ENCODE peak calls at places on chromosomes 4 and X, in five cellular contexts. One of them, this sample, is unnamed.

GRCh38 chr4:166458756-166459155 is 585.7 kb downstream of the TLL1 start:
- DNase-seq in body of pancreas: no peak
- DNase-seq in transverse colon: no peak
- DNase-seq in ovary: no peak
- DNase-seq in gastrocnemius medialis: no peak
- DNase-seq in this sample: no peak

GRCh38 chrX:70960728-70961127 is 29.8 kb upstream of the SLC7A3 start:
- DNase-seq in body of pancreas: no peak
- DNase-seq in transverse colon: no peak
- DNase-seq in ovary: no peak
- DNase-seq in gastrocnemius medialis: no peak
- DNase-seq in this sample: no peak

GRCh38 chr4:118086334-118086733 is 52.0 kb downstream of the NDST3 start:
- DNase-seq in body of pancreas: no peak
- DNase-seq in transverse colon: no peak
- DNase-seq in ovary: no peak
- DNase-seq in gastrocnemius medialis: no peak
- DNase-seq in this sample: no peak

GRCh38 chr4:77797239-77797638 is 21.9 kb downstream of the CNOT6L start:
- DNase-seq in body of pancreas: no peak
- DNase-seq in transverse colon: no peak
- DNase-seq in ovary: no peak
- DNase-seq in gastrocnemius medialis: no peak
- DNase-seq in this sample: no peak

GRCh38 chr4:185520119-185520518 is 15.2 kb downstream of the PDLIM3 start:
- DNase-seq in body of pancreas: no peak
- DNase-seq in transverse colon: no peak
- DNase-seq in ovary: no peak
- DNase-seq in gastrocnemius medialis: no peak
- DNase-seq in this sample: no peak

GRCh38 chr4:185229021-185229818 is 19.8 kb downstream of the SNX25 start:
- DNase-seq in body of pancreas: peak
- DNase-seq in transverse colon: no peak
- DNase-seq in ovary: no peak
- DNase-seq in gastrocnemius medialis: no peak
- DNase-seq in this sample: no peak

GRCh38 chr4:56227301-56227835 is 159.9 kb downstream of the AASDH start:
- DNase-seq in body of pancreas: no peak
- DNase-seq in transverse colon: no peak
- DNase-seq in ovary: no peak
- DNase-seq in gastrocnemius medialis: no peak
- DNase-seq in this sample: no peak

GRCh38 chr4:81255524-81255923 is 40.5 kb upstream of the PRKG2 start:
- DNase-seq in body of pancreas: no peak
- DNase-seq in transverse colon: no peak
- DNase-seq in ovary: no peak
- DNase-seq in gastrocnemius medialis: no peak
- DNase-seq in this sample: no peak

GRCh38 chr4:76605099-76605563 is 170.1 kb downstream of the SHROOM3 start:
- DNase-seq in body of pancreas: no peak
- DNase-seq in transverse colon: no peak
- DNase-seq in ovary: no peak
- DNase-seq in gastrocnemius medialis: no peak
- DNase-seq in this sample: peak

GRCh38 chr4:60605651-60606354 is 594.3 kb upstream of the ADGRL3 start:
- DNase-seq in body of pancreas: no peak
- DNase-seq in transverse colon: no peak
- DNase-seq in ovary: no peak
- DNase-seq in gastrocnemius medialis: no peak
- DNase-seq in this sample: no peak

GRCh38 chrX:24231780-24232179 is 82.1 kb downstream of the SUPT20HL2 start:
- DNase-seq in body of pancreas: no peak
- DNase-seq in transverse colon: no peak
- DNase-seq in ovary: no peak
- DNase-seq in gastrocnemius medialis: no peak
- DNase-seq in this sample: no peak

GRCh38 chr4:82739292-82740190 is 59.1 kb downstream of the SCD5 start:
- DNase-seq in body of pancreas: peak
- DNase-seq in transverse colon: peak
- DNase-seq in ovary: peak
- DNase-seq in gastrocnemius medialis: peak
- DNase-seq in this sample: peak

GRCh38 chr4:183763990-183764754 is 105.1 kb downstream of the TRAPPC11 start:
- DNase-seq in body of pancreas: no peak
- DNase-seq in transverse colon: no peak
- DNase-seq in ovary: no peak
- DNase-seq in gastrocnemius medialis: no peak
- DNase-seq in this sample: peak

GRCh38 chrX:53048169-53049126 is at the start of gene GPR173:
- DNase-seq in body of pancreas: peak
- DNase-seq in transverse colon: peak
- DNase-seq in ovary: peak
- DNase-seq in gastrocnemius medialis: no peak
- DNase-seq in this sample: peak

GRCh38 chr4:133775881-133776280 is 425.7 kb downstream of the PABPC4L start:
- DNase-seq in body of pancreas: no peak
- DNase-seq in transverse colon: no peak
- DNase-seq in ovary: no peak
- DNase-seq in gastrocnemius medialis: no peak
- DNase-seq in this sample: no peak

GRCh38 chr4:117770269-117771087 is 263.8 kb upstream of the NDST3 start:
- DNase-seq in body of pancreas: no peak
- DNase-seq in transverse colon: no peak
- DNase-seq in ovary: no peak
- DNase-seq in gastrocnemius medialis: no peak
- DNase-seq in this sample: no peak

GRCh38 chrX:135477576-135477975 is 42.9 kb upstream of the INTS6L start:
- DNase-seq in body of pancreas: peak
- DNase-seq in transverse colon: peak
- DNase-seq in ovary: peak
- DNase-seq in gastrocnemius medialis: no peak
- DNase-seq in this sample: peak

DNA sequence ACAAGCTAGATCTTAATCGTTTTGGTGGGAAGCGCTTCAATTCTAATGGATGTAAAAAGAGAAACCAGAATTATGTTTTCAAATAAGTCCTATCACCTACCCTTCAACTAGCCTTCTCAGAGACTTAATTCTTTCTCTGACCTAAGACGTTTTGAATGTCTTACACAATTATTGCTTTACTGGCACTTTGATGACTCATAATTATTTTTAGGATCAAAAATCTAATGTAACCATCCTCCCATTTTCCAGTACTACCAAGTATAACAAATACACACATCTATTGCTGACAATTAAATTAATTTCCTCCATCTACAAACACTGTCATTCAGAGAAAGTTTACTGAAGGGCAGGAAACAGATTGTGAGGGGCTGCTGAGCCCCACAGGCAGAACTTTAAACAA is 108.6 kb downstream of the PPP3CA start:
- DNase-seq in body of pancreas: no peak
- DNase-seq in transverse colon: no peak
- DNase-seq in ovary: no peak
- DNase-seq in gastrocnemius medialis: no peak
- DNase-seq in this sample: no peak
- H3K27ac ChIP-seq in body of pancreas: no peak
- H3K27ac ChIP-seq in transverse colon: no peak
- H3K27ac ChIP-seq in ovary: no peak
- H3K27ac ChIP-seq in gastrocnemius medialis: no peak
- H3K27ac ChIP-seq in this sample: no peak

DNA sequence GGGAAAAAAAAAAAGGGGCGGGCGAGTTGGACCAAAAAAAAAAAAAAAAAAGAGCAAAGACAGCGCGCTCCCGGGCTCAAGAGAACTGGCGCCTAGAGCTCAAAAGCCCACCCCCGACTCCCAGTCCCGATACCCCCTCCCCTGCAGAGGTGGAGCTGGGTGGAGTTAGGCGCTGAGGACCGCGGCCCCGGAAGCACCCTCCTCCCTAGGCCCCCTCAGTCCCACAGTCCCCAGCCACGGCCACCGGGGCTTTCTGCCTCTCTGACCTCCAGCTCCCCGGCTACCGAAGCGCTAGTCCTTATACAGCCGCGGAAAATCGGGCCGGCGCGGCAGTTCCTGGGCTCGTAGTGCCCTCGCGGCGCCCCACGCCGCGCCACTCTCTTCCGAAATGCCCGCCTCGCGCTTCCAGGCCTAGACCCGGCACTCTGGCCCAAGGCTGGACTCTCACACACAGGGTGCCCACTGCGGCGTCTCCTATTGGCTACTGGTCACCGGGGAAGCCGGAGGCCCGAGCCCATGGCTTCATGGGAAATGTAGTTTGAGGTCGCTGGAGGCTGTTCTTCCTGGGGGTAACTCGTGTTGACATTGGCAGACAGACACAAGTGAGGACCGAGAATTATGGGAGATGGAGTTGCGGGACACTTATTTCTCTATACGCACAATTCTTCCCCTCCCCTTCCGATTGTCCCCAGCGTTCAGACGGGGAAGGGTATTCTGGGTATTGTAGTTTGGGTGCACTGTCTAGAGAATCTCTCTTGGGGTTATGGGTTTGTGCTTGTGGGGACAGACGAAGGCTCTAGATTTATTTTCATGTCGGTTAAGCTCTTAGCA is at the start of gene ENOX2:
- DNase-seq in body of pancreas: peak
- DNase-seq in transverse colon: peak
- DNase-seq in ovary: peak
- DNase-seq in gastrocnemius medialis: peak
- DNase-seq in this sample: peak
- TF ChIP-seq POLR2A in body of pancreas: peak
- TF ChIP-seq POLR2A in transverse colon: peak
- TF ChIP-seq POLR2A in ovary: peak
- TF ChIP-seq POLR2A in gastrocnemius medialis: peak
- TF ChIP-seq POLR2A in this sample: peak

GRCh38 chr4:41142946-41143720 is 71.2 kb downstream of the APBB2 start:
- DNase-seq in body of pancreas: peak
- DNase-seq in transverse colon: peak
- DNase-seq in ovary: peak
- DNase-seq in gastrocnemius medialis: peak
- DNase-seq in this sample: peak

GRCh38 chr4:41142356-41142755 is 72.0 kb downstream of the APBB2 start:
- DNase-seq in body of pancreas: no peak
- DNase-seq in transverse colon: no peak
- DNase-seq in ovary: peak
- DNase-seq in gastrocnemius medialis: peak
- DNase-seq in this sample: peak

GRCh38 chr4:41145571-41146078 is 68.7 kb downstream of the APBB2 start:
- DNase-seq in body of pancreas: no peak
- DNase-seq in transverse colon: no peak
- DNase-seq in ovary: no peak
- DNase-seq in gastrocnemius medialis: no peak
- DNase-seq in this sample: no peak

GRCh38 chr4:41144812-41145211 is 69.5 kb downstream of the APBB2 start:
- DNase-seq in body of pancreas: no peak
- DNase-seq in transverse colon: no peak
- DNase-seq in ovary: no peak
- DNase-seq in gastrocnemius medialis: no peak
- DNase-seq in this sample: no peak

DNA sequence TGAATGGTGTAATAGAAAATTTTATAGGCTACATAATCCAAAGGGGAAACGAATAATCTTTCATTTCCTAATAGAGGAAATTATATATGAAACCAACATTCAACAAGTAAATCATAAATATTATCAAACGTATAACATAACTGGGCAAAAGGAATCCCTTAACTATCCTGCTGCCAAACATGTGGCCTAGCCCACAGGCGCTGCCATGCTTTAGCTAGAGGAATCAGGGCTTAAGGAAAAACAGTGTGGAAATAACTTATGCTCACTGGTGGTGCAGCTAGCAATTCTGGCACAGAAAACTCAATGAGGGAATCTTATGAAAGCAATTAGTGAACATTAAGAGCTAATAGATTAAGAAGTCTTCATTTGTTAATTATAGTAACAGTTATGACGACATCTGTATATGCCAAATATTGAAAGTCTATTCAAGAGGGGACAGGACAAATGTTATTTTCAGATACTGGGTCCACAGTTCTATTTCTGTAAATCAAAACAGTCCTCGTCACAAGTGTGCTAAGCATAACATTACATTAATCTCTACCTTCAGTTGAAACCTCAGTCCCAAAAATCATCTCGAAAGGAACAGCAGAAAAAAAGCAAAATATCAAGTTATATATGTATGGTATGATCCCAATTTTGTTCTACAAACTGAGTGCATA is 70.5 kb downstream of the APBB2 start:
- DNase-seq in body of pancreas: no peak
- DNase-seq in transverse colon: no peak
- DNase-seq in ovary: no peak
- DNase-seq in gastrocnemius medialis: no peak
- DNase-seq in this sample: no peak
- H3K4me3 ChIP-seq in body of pancreas: no peak
- H3K4me3 ChIP-seq in transverse colon: no peak
- H3K4me3 ChIP-seq in ovary: peak
- H3K4me3 ChIP-seq in gastrocnemius medialis: peak
- H3K4me3 ChIP-seq in this sample: no peak

GRCh38 chr4:110160616-110161015 is 37.8 kb downstream of the ELOVL6 start:
- DNase-seq in body of pancreas: no peak
- DNase-seq in transverse colon: no peak
- DNase-seq in ovary: no peak
- DNase-seq in gastrocnemius medialis: no peak
- DNase-seq in this sample: no peak

GRCh38 chr4:110165382-110166285 is 32.8 kb downstream of the ELOVL6 start:
- DNase-seq in body of pancreas: peak
- DNase-seq in transverse colon: peak
- DNase-seq in ovary: no peak
- DNase-seq in gastrocnemius medialis: no peak
- DNase-seq in this sample: no peak

GRCh38 chr4:110164251-110164650 is 34.2 kb downstream of the ELOVL6 start:
- DNase-seq in body of pancreas: no peak
- DNase-seq in transverse colon: no peak
- DNase-seq in ovary: no peak
- DNase-seq in gastrocnemius medialis: no peak
- DNase-seq in this sample: no peak

GRCh38 chr4:110164856-110165255 is 33.6 kb downstream of the ELOVL6 start:
- DNase-seq in body of pancreas: no peak
- DNase-seq in transverse colon: no peak
- DNase-seq in ovary: no peak
- DNase-seq in gastrocnemius medialis: no peak
- DNase-seq in this sample: no peak

DNA sequence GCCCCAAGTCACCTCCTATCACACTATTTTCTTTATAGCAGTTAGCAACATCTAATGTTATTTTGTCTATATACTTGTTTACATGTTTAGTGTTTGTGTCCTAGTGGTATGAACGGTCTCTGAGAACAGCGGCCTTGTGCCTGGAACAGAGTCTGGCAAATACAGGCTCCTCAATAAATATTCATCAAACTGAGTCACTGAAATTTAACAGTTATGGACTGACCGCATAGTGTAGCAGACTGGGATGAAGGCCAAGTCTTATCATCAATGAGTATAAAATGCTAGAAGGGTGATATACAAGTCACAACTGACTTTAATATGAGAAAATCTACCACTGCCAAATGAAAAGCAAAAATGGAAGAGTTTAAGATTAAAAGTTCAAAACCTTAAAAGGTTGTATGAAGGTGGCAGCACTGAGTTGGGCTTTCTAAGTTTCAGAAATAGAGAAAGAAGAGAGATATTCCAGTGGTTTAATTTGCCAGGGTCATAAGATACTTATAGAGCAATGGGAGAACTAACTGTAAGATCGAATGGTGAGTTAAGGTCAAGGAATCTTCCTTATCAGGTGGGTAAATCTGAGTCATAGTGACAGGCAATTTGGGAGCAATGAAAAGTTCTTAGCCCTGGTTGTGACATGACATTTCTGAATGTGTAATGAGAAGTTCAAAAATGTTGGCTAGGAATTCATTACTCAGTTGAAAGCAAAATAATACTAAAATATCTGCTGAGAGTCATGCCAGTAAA is 34.9 kb downstream of the ELOVL6 start:
- DNase-seq in body of pancreas: no peak
- DNase-seq in transverse colon: no peak
- DNase-seq in ovary: no peak
- DNase-seq in gastrocnemius medialis: no peak
- DNase-seq in this sample: no peak
- H3K27ac ChIP-seq in body of pancreas: no peak
- H3K27ac ChIP-seq in transverse colon: no peak
- H3K27ac ChIP-seq in ovary: no peak
- H3K27ac ChIP-seq in gastrocnemius medialis: no peak
- H3K27ac ChIP-seq in this sample: no peak